ENCODE peak calls at places on chromosomes 16 and 17, in eight cellular contexts. J is HEK293T, Z is NCI-H748 treated with DMSO at 0.1 percent for 48 hours, E is AG10803, O is NCI-H1694 treated with DMSO at 0.1 percent for 48 hours, R is breast epithelium, Y is AG04449, Q is NCI-H2171 treated with DMSO at 0.1 percent for 48 hours. H is an unnamed sample.

GRCh38 chr17:28725166-28725659 is 820 bp downstream of the TLCD1 start:
- DNase-seq in J (no peak), Q (peak), E (peak), R (no peak), O (peak), Z (peak), Y (no peak), H (peak)

GRCh38 chr16:55331648-55332185 is 7.7 kb downstream of the IRX6 start:
- DNase-seq in R (no peak), Y (no peak), J (no peak), O (no peak), Q (no peak), Z (no peak), E (no peak), H (no peak)

GRCh38 chr17:77768475-77768874 is 190.0 kb upstream of the TNRC6C start:
- DNase-seq in E (no peak), R (no peak), J (no peak), Z (no peak), Y (no peak), O (no peak), Q (no peak), H (no peak)

GRCh38 chr17:50056961-50057330 is 1.0 kb downstream of the ITGA3 start:
- DNase-seq in R (no peak), Z (no peak), Y (no peak), E (peak), O (no peak), Q (no peak), J (no peak), H (peak)

GRCh38 chr16:66198641-66199040 is 167.8 kb upstream of the CDH5 start:
- DNase-seq in Z (no peak), O (no peak), R (no peak), E (no peak), Q (no peak), J (no peak), Y (no peak), H (no peak)

GRCh38 chr16:396605-397004 is 394 bp upstream of the NME4 start:
- DNase-seq in Q (peak), Z (no peak), R (no peak), J (peak), O (peak), E (no peak), Y (no peak), H (peak)

GRCh38 chr17:67821871-67822367 is 3.4 kb upstream of the BPTF start:
- DNase-seq in Z (no peak), E (no peak), R (no peak), Y (no peak), J (no peak), Q (no peak), O (no peak), H (no peak)

GRCh38 chr17:81329927-81330883 is 35.1 kb upstream of the SLC38A10 start:
- DNase-seq in Z (no peak), Y (no peak), O (no peak), R (no peak), J (peak), E (no peak), Q (no peak), H (peak)

GRCh38 chr17:79838541-79839274 is 532 bp downstream of the CBX4 start:
- DNase-seq in Y (no peak), O (peak), E (peak), Q (peak), J (peak), Z (peak), R (no peak), H (peak)

GRCh38 chr17:58583486-58583885 is 69.0 kb upstream of the MTMR4 start:
- DNase-seq in Z (no peak), Q (no peak), O (no peak), Y (no peak), J (no peak), R (no peak), E (no peak), H (no peak)

GRCh38 chr17:82334204-82334621 is 647 bp upstream of the SECTM1 start:
- DNase-seq in Q (no peak), Y (no peak), Z (no peak), R (no peak), J (no peak), O (no peak), E (no peak), H (no peak)

GRCh38 chr16:69906838-69907301 is 44.3 kb upstream of the CLEC18A start:
- DNase-seq in O (no peak), R (no peak), Q (no peak), Y (peak), Z (no peak), E (peak), J (no peak), H (no peak)

GRCh38 chr17:75896360-75897075 is at the start of gene TRIM65:
- DNase-seq in R (peak), E (peak), Y (no peak), Q (peak), J (peak), Z (peak), O (peak), H (peak)

GRCh38 chr16:66930189-66930588 is 4.0 kb downstream of the CIAO2B start:
- DNase-seq in O (no peak), R (no peak), Z (no peak), Q (no peak), J (no peak), Y (no peak), E (peak), H (peak)

H was measured in kidney tubule cell.